ENCODE peak calls at places on chromosomes 5 and 9, in four cellular contexts. One of them, this sample, is unnamed.

GRCh38 chr5:74187757-74188156 is 452.8 kb downstream of the ENC1 start:
- DNase-seq in A172: no peak
- DNase-seq in stimulated activated CD8-positive, alpha-beta memory T cell treated with anti-CD3 and anti-CD28 coated beads, Interleukin-15, amount 100 ng/mL, for 4 hours: no peak
- DNase-seq in posterior vena cava: no peak
- DNase-seq in this sample: no peak

GRCh38 chr9:97627624-97628023 is 5.5 kb downstream of the TSTD2 start:
- DNase-seq in A172: no peak
- DNase-seq in stimulated activated CD8-positive, alpha-beta memory T cell treated with anti-CD3 and anti-CD28 coated beads, Interleukin-15, amount 100 ng/mL, for 4 hours: no peak
- DNase-seq in posterior vena cava: no peak
- DNase-seq in this sample: no peak

GRCh38 chr9:97557606-97558095 is 56.2 kb downstream of the TMOD1 start:
- DNase-seq in A172: no peak
- DNase-seq in stimulated activated CD8-positive, alpha-beta memory T cell treated with anti-CD3 and anti-CD28 coated beads, Interleukin-15, amount 100 ng/mL, for 4 hours: no peak
- DNase-seq in posterior vena cava: peak
- DNase-seq in this sample: no peak

GRCh38 chr9:9783211-9783610 is 829.6 kb downstream of the PTPRD start:
- DNase-seq in A172: no peak
- DNase-seq in stimulated activated CD8-positive, alpha-beta memory T cell treated with anti-CD3 and anti-CD28 coated beads, Interleukin-15, amount 100 ng/mL, for 4 hours: no peak
- DNase-seq in posterior vena cava: no peak
- DNase-seq in this sample: no peak

GRCh38 chr5:135429326-135429725 is 17.8 kb downstream of the DCANP1 start:
- DNase-seq in A172: no peak
- DNase-seq in stimulated activated CD8-positive, alpha-beta memory T cell treated with anti-CD3 and anti-CD28 coated beads, Interleukin-15, amount 100 ng/mL, for 4 hours: no peak
- DNase-seq in posterior vena cava: peak
- DNase-seq in this sample: no peak

GRCh38 chr9:129170229-129170628 is 7.8 kb downstream of the IER5L start:
- DNase-seq in A172: peak
- DNase-seq in stimulated activated CD8-positive, alpha-beta memory T cell treated with anti-CD3 and anti-CD28 coated beads, Interleukin-15, amount 100 ng/mL, for 4 hours: no peak
- DNase-seq in posterior vena cava: no peak
- DNase-seq in this sample: peak

GRCh38 chr5:171953860-171954701 is 52.4 kb downstream of the FBXW11 start:
- DNase-seq in A172: no peak
- DNase-seq in stimulated activated CD8-positive, alpha-beta memory T cell treated with anti-CD3 and anti-CD28 coated beads, Interleukin-15, amount 100 ng/mL, for 4 hours: no peak
- DNase-seq in posterior vena cava: no peak
- DNase-seq in this sample: peak

GRCh38 chr9:126157409-126157808 is 169.2 kb upstream of the MVB12B start:
- DNase-seq in A172: no peak
- DNase-seq in stimulated activated CD8-positive, alpha-beta memory T cell treated with anti-CD3 and anti-CD28 coated beads, Interleukin-15, amount 100 ng/mL, for 4 hours: no peak
- DNase-seq in posterior vena cava: peak
- DNase-seq in this sample: no peak

GRCh38 chr5:73182282-73182681 is 9.3 kb downstream of the TMEM174 start:
- DNase-seq in A172: no peak
- DNase-seq in stimulated activated CD8-positive, alpha-beta memory T cell treated with anti-CD3 and anti-CD28 coated beads, Interleukin-15, amount 100 ng/mL, for 4 hours: no peak
- DNase-seq in posterior vena cava: no peak
- DNase-seq in this sample: peak

GRCh38 chr5:173108914-173109313 is 35.4 kb upstream of the BNIP1 start:
- DNase-seq in A172: no peak
- DNase-seq in stimulated activated CD8-positive, alpha-beta memory T cell treated with anti-CD3 and anti-CD28 coated beads, Interleukin-15, amount 100 ng/mL, for 4 hours: no peak
- DNase-seq in posterior vena cava: no peak
- DNase-seq in this sample: no peak

GRCh38 chr5:32098291-32098690 is 75.8 kb downstream of the GOLPH3 start:
- DNase-seq in A172: no peak
- DNase-seq in stimulated activated CD8-positive, alpha-beta memory T cell treated with anti-CD3 and anti-CD28 coated beads, Interleukin-15, amount 100 ng/mL, for 4 hours: no peak
- DNase-seq in posterior vena cava: no peak
- DNase-seq in this sample: no peak

GRCh38 chr5:108122701-108123100 is 259.2 kb downstream of the FBXL17 start:
- DNase-seq in A172: no peak
- DNase-seq in stimulated activated CD8-positive, alpha-beta memory T cell treated with anti-CD3 and anti-CD28 coated beads, Interleukin-15, amount 100 ng/mL, for 4 hours: no peak
- DNase-seq in posterior vena cava: no peak
- DNase-seq in this sample: no peak

GRCh38 chr9:133065070-133065388 is 3.2 kb downstream of the CEL start:
- DNase-seq in A172: no peak
- DNase-seq in stimulated activated CD8-positive, alpha-beta memory T cell treated with anti-CD3 and anti-CD28 coated beads, Interleukin-15, amount 100 ng/mL, for 4 hours: no peak
- DNase-seq in posterior vena cava: no peak
- DNase-seq in this sample: no peak

GRCh38 chr5:32848681-32849080 is 137.6 kb downstream of the NPR3 start:
- DNase-seq in A172: no peak
- DNase-seq in stimulated activated CD8-positive, alpha-beta memory T cell treated with anti-CD3 and anti-CD28 coated beads, Interleukin-15, amount 100 ng/mL, for 4 hours: no peak
- DNase-seq in posterior vena cava: no peak
- DNase-seq in this sample: no peak

GRCh38 chr5:128572546-128573339 is 34.7 kb upstream of the FBN2 start:
- DNase-seq in A172: no peak
- DNase-seq in stimulated activated CD8-positive, alpha-beta memory T cell treated with anti-CD3 and anti-CD28 coated beads, Interleukin-15, amount 100 ng/mL, for 4 hours: no peak
- DNase-seq in posterior vena cava: no peak
- DNase-seq in this sample: peak

GRCh38 chr5:123098767-123099513 is 9.9 kb downstream of the PRDM6 start:
- DNase-seq in A172: no peak
- DNase-seq in stimulated activated CD8-positive, alpha-beta memory T cell treated with anti-CD3 and anti-CD28 coated beads, Interleukin-15, amount 100 ng/mL, for 4 hours: no peak
- DNase-seq in posterior vena cava: no peak
- DNase-seq in this sample: no peak

GRCh38 chr9:129198737-129199435 is 20.8 kb upstream of the IER5L start:
- DNase-seq in A172: no peak
- DNase-seq in stimulated activated CD8-positive, alpha-beta memory T cell treated with anti-CD3 and anti-CD28 coated beads, Interleukin-15, amount 100 ng/mL, for 4 hours: no peak
- DNase-seq in posterior vena cava: no peak
- DNase-seq in this sample: no peak

GRCh38 chr5:32597046-32597629 is 11.8 kb downstream of the SUB1 start:
- DNase-seq in A172: no peak
- DNase-seq in stimulated activated CD8-positive, alpha-beta memory T cell treated with anti-CD3 and anti-CD28 coated beads, Interleukin-15, amount 100 ng/mL, for 4 hours: no peak
- DNase-seq in posterior vena cava: no peak
- DNase-seq in this sample: no peak

GRCh38 chr9:78958887-78959286 is 612.9 kb upstream of the TLE4 start:
- DNase-seq in A172: peak
- DNase-seq in stimulated activated CD8-positive, alpha-beta memory T cell treated with anti-CD3 and anti-CD28 coated beads, Interleukin-15, amount 100 ng/mL, for 4 hours: no peak
- DNase-seq in posterior vena cava: no peak
- DNase-seq in this sample: no peak

GRCh38 chr5:138180183-138180782 is 1.4 kb downstream of the KIF20A start:
- DNase-seq in A172: peak
- DNase-seq in stimulated activated CD8-positive, alpha-beta memory T cell treated with anti-CD3 and anti-CD28 coated beads, Interleukin-15, amount 100 ng/mL, for 4 hours: no peak
- DNase-seq in posterior vena cava: no peak
- DNase-seq in this sample: peak

GRCh38 chr9:123358181-123358894 is 2.3 kb downstream of the CRB2 start:
- DNase-seq in A172: no peak
- DNase-seq in stimulated activated CD8-positive, alpha-beta memory T cell treated with anti-CD3 and anti-CD28 coated beads, Interleukin-15, amount 100 ng/mL, for 4 hours: no peak
- DNase-seq in posterior vena cava: no peak
- DNase-seq in this sample: no peak

GRCh38 chr5:120683580-120683979 is 219.5 kb downstream of the PRR16 start:
- DNase-seq in A172: no peak
- DNase-seq in stimulated activated CD8-positive, alpha-beta memory T cell treated with anti-CD3 and anti-CD28 coated beads, Interleukin-15, amount 100 ng/mL, for 4 hours: no peak
- DNase-seq in posterior vena cava: no peak
- DNase-seq in this sample: no peak

GRCh38 chr9:125889122-125889523 is 141.9 kb downstream of the PBX3 start:
- DNase-seq in A172: no peak
- DNase-seq in stimulated activated CD8-positive, alpha-beta memory T cell treated with anti-CD3 and anti-CD28 coated beads, Interleukin-15, amount 100 ng/mL, for 4 hours: no peak
- DNase-seq in posterior vena cava: no peak
- DNase-seq in this sample: no peak

GRCh38 chr9:107386396-107386795 is 103.2 kb downstream of the KLF4 start:
- DNase-seq in A172: no peak
- DNase-seq in stimulated activated CD8-positive, alpha-beta memory T cell treated with anti-CD3 and anti-CD28 coated beads, Interleukin-15, amount 100 ng/mL, for 4 hours: no peak
- DNase-seq in posterior vena cava: no peak
- DNase-seq in this sample: no peak

GRCh38 chr5:134026521-134027202 is 21.9 kb upstream of the VDAC1 start:
- DNase-seq in A172: peak
- DNase-seq in stimulated activated CD8-positive, alpha-beta memory T cell treated with anti-CD3 and anti-CD28 coated beads, Interleukin-15, amount 100 ng/mL, for 4 hours: no peak
- DNase-seq in posterior vena cava: no peak
- DNase-seq in this sample: peak

GRCh38 chr5:97751556-97751955 is 568.5 kb upstream of the RIOK2 start:
- DNase-seq in A172: no peak
- DNase-seq in stimulated activated CD8-positive, alpha-beta memory T cell treated with anti-CD3 and anti-CD28 coated beads, Interleukin-15, amount 100 ng/mL, for 4 hours: no peak
- DNase-seq in posterior vena cava: no peak
- DNase-seq in this sample: no peak

GRCh38 chr9:135480071-135480941 is 724 bp downstream of the PPP1R26 start:
- DNase-seq in A172: peak
- DNase-seq in stimulated activated CD8-positive, alpha-beta memory T cell treated with anti-CD3 and anti-CD28 coated beads, Interleukin-15, amount 100 ng/mL, for 4 hours: no peak
- DNase-seq in posterior vena cava: no peak
- DNase-seq in this sample: peak